ENCODE peak calls at places on chromosome 2, in ten cellular contexts. E, R, Y, S, I, D, U, L, H and O are unnamed samples.

GRCh38 chr2:217919204-217919603 is 83.6 kb downstream of the TNS1 start:
- DNase-seq in U (no peak), L (no peak), S (peak; percentile 67), D (no peak), R (no peak), Y (no peak), H (no peak), E (no peak), I (no peak), O (no peak)

GRCh38 chr2:40820319-40820718 is 368.4 kb upstream of the SLC8A1 start:
- DNase-seq in U (no peak), I (no peak), L (no peak), R (no peak), H (no peak), D (no peak), S (no peak), E (no peak), Y (no peak), O (no peak)

GRCh38 chr2:42823744-42824453 is 31.5 kb upstream of the HAAO start:
- DNase-seq in E (no peak), U (no peak), R (no peak), Y (no peak), L (no peak), H (no peak), S (no peak), I (no peak), D (no peak), O (no peak)

GRCh38 chr2:68946117-68946516 is 6.6 kb downstream of the GKN2 start:
- DNase-seq in D (no peak), R (no peak), E (no peak), S (no peak), H (no peak), I (no peak), U (no peak), Y (no peak), L (no peak), O (no peak)

GRCh38 chr2:96538487-96539214 is 2.1 kb downstream of the ARID5A start:
- DNase-seq in S (peak; percentile 92), Y (peak; percentile 89), U (no peak), L (peak; percentile 83), H (peak; percentile 41), R (no peak), D (peak; percentile 79), I (no peak), E (no peak), O (no peak)

GRCh38 chr2:43576983-43577892 is 18.6 kb downstream of the THADA start:
- DNase-seq in S (no peak), U (peak; percentile 61), D (no peak), Y (no peak), H (peak; percentile 23), E (no peak), L (no peak), R (peak; percentile 20), I (peak; percentile 79), O (peak; percentile 4)

GRCh38 chr2:136703214-136703613 is 62.1 kb upstream of the THSD7B start:
- DNase-seq in I (no peak), U (no peak), E (no peak), L (no peak), S (no peak), R (no peak), Y (no peak), H (no peak), D (no peak), O (no peak)

GRCh38 chr2:121778736-121779487 is 23.5 kb downstream of the TSN start:
- DNase-seq in H (no peak), Y (no peak), L (no peak), S (no peak), U (no peak), E (no peak), D (no peak), I (no peak), R (no peak), O (no peak)